ENCODE peak calls at places on chromosome X, in six cellular contexts. R, Z, G, A, E and H are unnamed samples.

GRCh38 chrX:101550825-101551767 is 749 bp downstream of the ARMCX1 start:
- DNase-seq in R (no peak), Z (peak), G (peak), A (no peak), E (no peak), H (peak)

GRCh38 chrX:70124678-70125077 is 8.6 kb upstream of the IGBP1 start:
- DNase-seq in R (no peak), Z (no peak), G (no peak), A (no peak), E (no peak), H (no peak)

GRCh38 chrX:19747672-19748610 is 139.5 kb downstream of the SH3KBP1 start:
- DNase-seq in R (peak), Z (no peak), G (no peak), A (peak), E (peak), H (no peak)

GRCh38 chrX:17860179-17860780 is 818 bp downstream of the RAI2 start:
- DNase-seq in R (no peak), Z (no peak), G (peak), A (no peak), E (no peak), H (peak)

GRCh38 chrX:148448686-148449085 is 51.7 kb upstream of the AFF2 start:
- DNase-seq in R (no peak), Z (no peak), G (no peak), A (no peak), E (no peak), H (no peak)

GRCh38 chrX:152819271-152819670 is 11.3 kb downstream of the CETN2 start:
- DNase-seq in R (no peak), Z (no peak), G (peak), A (no peak), E (no peak), H (no peak)

GRCh38 chrX:71282514-71283408 is 674 bp upstream of the NONO start:
- DNase-seq in R (no peak), Z (no peak), G (no peak), A (peak), E (peak), H (peak)

GRCh38 chrX:26442340-26442739 is 226.4 kb downstream of the MAGEB5 start:
- DNase-seq in R (no peak), Z (peak), G (no peak), A (no peak), E (no peak), H (peak)

GRCh38 chrX:70552174-70552704 is 107.6 kb downstream of the DLG3 start:
- DNase-seq in R (no peak), Z (peak), G (peak), A (no peak), E (no peak), H (no peak)

GRCh38 chrX:21885568-21885967 is 29.8 kb downstream of the YY2 start:
- DNase-seq in R (no peak), Z (peak), G (peak), A (no peak), E (no peak), H (peak)

GRCh38 chrX:105618393-105619101 is 203.8 kb upstream of the NRK start:
- DNase-seq in R (no peak), Z (no peak), G (no peak), A (no peak), E (no peak), H (peak)

GRCh38 chrX:12197030-12197429 is 58.8 kb downstream of the FRMPD4 start:
- DNase-seq in R (no peak), Z (no peak), G (no peak), A (no peak), E (no peak), H (no peak)

GRCh38 chrX:46642145-46642544 is 68.6 kb downstream of the CHST7 start:
- DNase-seq in R (no peak), Z (peak), G (peak), A (no peak), E (no peak), H (peak)

GRCh38 chrX:72635930-72636329 is 63.3 kb upstream of the HDAC8 start:
- DNase-seq in R (no peak), Z (no peak), G (no peak), A (no peak), E (no peak), H (no peak)

GRCh38 chrX:41164469-41164868 is 79.2 kb downstream of the USP9X start:
- DNase-seq in R (no peak), Z (no peak), G (no peak), A (no peak), E (no peak), H (no peak)

GRCh38 chrX:15334561-15334960 is 762 bp downstream of the PIGA start:
- DNase-seq in R (no peak), Z (peak), G (peak), A (no peak), E (no peak), H (peak)

GRCh38 chrX:153639177-153640044 is 7.6 kb upstream of the DUSP9 start:
- DNase-seq in R (no peak), Z (no peak), G (no peak), A (no peak), E (no peak), H (no peak)

GRCh38 chrX:17377047-17377692 is 2.2 kb downstream of the NHS start:
- DNase-seq in R (no peak), Z (peak), G (peak), A (no peak), E (no peak), H (no peak)

GRCh38 chrX:48927125-48927524 is 8.3 kb upstream of the PIM2 start:
- DNase-seq in R (no peak), Z (no peak), G (no peak), A (no peak), E (no peak), H (no peak)

GRCh38 chrX:131778269-131779218 is 234.7 kb downstream of the OR13H1 start:
- DNase-seq in R (peak), Z (peak), G (peak), A (peak), E (no peak), H (no peak)

GRCh38 chrX:46860536-46860935 is 23.7 kb downstream of the RP2 start:
- DNase-seq in R (no peak), Z (no peak), G (no peak), A (no peak), E (no peak), H (no peak)